ENCODE peak calls at places on chromosome 1, in four cellular contexts. One of them, this sample, is unnamed.

GRCh38 chr1:232012773-232013386 is 386.3 kb downstream of the DISC1 start:
- DNase-seq in CD4-positive, CD25-positive, alpha-beta regulatory T cell: no peak
- DNase-seq in breast epithelium: peak
- DNase-seq in HTR-8/SVneo: no peak
- DNase-seq in this sample: no peak

GRCh38 chr1:107776898-107777663 is 187.9 kb downstream of the VAV3 start:
- DNase-seq in CD4-positive, CD25-positive, alpha-beta regulatory T cell: no peak
- DNase-seq in breast epithelium: no peak
- DNase-seq in HTR-8/SVneo: no peak
- DNase-seq in this sample: peak

GRCh38 chr1:231233735-231234417 is 7.1 kb upstream of the GNPAT start:
- DNase-seq in CD4-positive, CD25-positive, alpha-beta regulatory T cell: no peak
- DNase-seq in breast epithelium: no peak
- DNase-seq in HTR-8/SVneo: no peak
- DNase-seq in this sample: no peak

GRCh38 chr1:59885160-59885832 is 41.3 kb downstream of the CYP2J2 start:
- DNase-seq in CD4-positive, CD25-positive, alpha-beta regulatory T cell: no peak
- DNase-seq in breast epithelium: no peak
- DNase-seq in HTR-8/SVneo: no peak
- DNase-seq in this sample: no peak

GRCh38 chr1:167216809-167217208 is 3.9 kb upstream of the POU2F1 start:
- DNase-seq in CD4-positive, CD25-positive, alpha-beta regulatory T cell: no peak
- DNase-seq in breast epithelium: no peak
- DNase-seq in HTR-8/SVneo: no peak
- DNase-seq in this sample: no peak

GRCh38 chr1:22174446-22174845 is 31.5 kb upstream of the WNT4 start:
- DNase-seq in CD4-positive, CD25-positive, alpha-beta regulatory T cell: no peak
- DNase-seq in breast epithelium: no peak
- DNase-seq in HTR-8/SVneo: no peak
- DNase-seq in this sample: no peak

GRCh38 chr1:2610036-2610720 is 22.6 kb downstream of the MMEL1 start:
- DNase-seq in CD4-positive, CD25-positive, alpha-beta regulatory T cell: no peak
- DNase-seq in breast epithelium: no peak
- DNase-seq in HTR-8/SVneo: no peak
- DNase-seq in this sample: no peak

GRCh38 chr1:167722152-167722869 is 529 bp downstream of the MPZL1 start:
- DNase-seq in CD4-positive, CD25-positive, alpha-beta regulatory T cell: no peak
- DNase-seq in breast epithelium: no peak
- DNase-seq in HTR-8/SVneo: peak
- DNase-seq in this sample: peak

GRCh38 chr1:6041432-6042062 is 4.1 kb upstream of the KCNAB2 start:
- DNase-seq in CD4-positive, CD25-positive, alpha-beta regulatory T cell: no peak
- DNase-seq in breast epithelium: no peak
- DNase-seq in HTR-8/SVneo: peak
- DNase-seq in this sample: no peak

GRCh38 chr1:30179942-30180543 is 543.3 kb downstream of the MATN1 start:
- DNase-seq in CD4-positive, CD25-positive, alpha-beta regulatory T cell: no peak
- DNase-seq in breast epithelium: peak
- DNase-seq in HTR-8/SVneo: no peak
- DNase-seq in this sample: no peak

GRCh38 chr1:53398091-53398490 is 61.1 kb upstream of the DMRTB1 start:
- DNase-seq in CD4-positive, CD25-positive, alpha-beta regulatory T cell: no peak
- DNase-seq in breast epithelium: no peak
- DNase-seq in HTR-8/SVneo: no peak
- DNase-seq in this sample: no peak

GRCh38 chr1:15386128-15386824 is 23.4 kb upstream of the EFHD2 start:
- DNase-seq in CD4-positive, CD25-positive, alpha-beta regulatory T cell: no peak
- DNase-seq in breast epithelium: no peak
- DNase-seq in HTR-8/SVneo: no peak
- DNase-seq in this sample: no peak

This sample was measured in germinal center.